ENCODE peak calls at places on chromosome 20, in four cellular contexts. R is lung, Q is IMR-90, S is Panc1. J is an unnamed sample. For H3K4me1, the result is how much of the 10 kb centered on the place peaks cover.

GRCh38 chr20:50274570-50275430 is 84.2 kb downstream of the CEBPB start:
- DNase-seq in S (no peak), Q (no peak), R (peak), J (no peak)

GRCh38 chr20:15616626-15617025 is 956.6 kb downstream of the KIF16B start:
- DNase-seq in Q (peak), R (no peak), S (no peak), J (no peak)

GRCh38 chr20:20393207-20393606 is 25.3 kb downstream of the INSM1 start:
- DNase-seq in S (no peak), Q (peak), R (no peak), J (no peak)

GRCh38 chr20:58004900-58005299 is 223.6 kb downstream of the ANKRD60 start:
- DNase-seq in S (no peak), Q (no peak), R (no peak), J (peak)

GRCh38 chr20:2032168-2032567 is 38.3 kb upstream of the PDYN start:
- DNase-seq in Q (no peak), S (no peak), R (no peak), J (no peak)

GRCh38 chr20:60340232-60340631 is 382.0 kb downstream of the CDH26 start:
- DNase-seq in S (no peak), R (no peak), Q (no peak), J (no peak)

GRCh38 chr20:23286346-23286745 is 64.2 kb upstream of the NXT1 start:
- DNase-seq in S (no peak), Q (no peak), R (no peak), J (no peak)

GRCh38 chr20:40683221-40683893 is 5.7 kb downstream of the MAFB start:
- DNase-seq in R (no peak), S (no peak), Q (no peak), J (no peak)

GRCh38 chr20:53208110-53208908 is 236.2 kb downstream of the TSHZ2 start:
- DNase-seq in Q (no peak), S (no peak), R (no peak), J (no peak)

GRCh38 chr20:8194721-8195120 is 62.7 kb downstream of the PLCB1 start:
- DNase-seq in S (no peak), R (no peak), Q (peak), J (no peak)

GRCh38 chr20:57526067-57526884 is 1.3 kb upstream of the CTCFL start:
- DNase-seq in S (no peak), Q (no peak), R (no peak), J (no peak)

GRCh38 chr20:30595698-30596097 is 661.8 kb upstream of the DEFB115 start:
- DNase-seq in Q (no peak), S (no peak), R (no peak), J (no peak)

GRCh38 chr20:48919882-48920526 is 1.5 kb upstream of the ARFGEF2 start:
- DNase-seq in S (no peak), R (no peak), Q (no peak), J (no peak)

GRCh38 chr20:54151073-54151436 is 22.7 kb downstream of the CYP24A1 start:
- DNase-seq in Q (no peak), R (no peak), S (no peak), J (no peak)

GRCh38 chr20:48350291-48350988 is 477.4 kb downstream of the PREX1 start:
- DNase-seq in Q (no peak), R (no peak), S (no peak), J (no peak)

GRCh38 chr20:36343641-36344040 is 37.5 kb downstream of the DLGAP4 start:
- DNase-seq in S (no peak), Q (no peak), R (no peak), J (no peak)

GRCh38 chr20:59010321-59010994 is 3.4 kb upstream of the CTSZ start:
- DNase-seq in R (peak), Q (no peak), S (no peak), J (no peak)

GRCh38 chr20:20849126-20849525 is 136.7 kb upstream of the RALGAPA2 start:
- DNase-seq in S (no peak), R (no peak), Q (no peak), J (no peak)

GRCh38 chr20:57244627-57245214 is 21.7 kb downstream of the BMP7 start:
- DNase-seq in R (no peak), Q (no peak), S (no peak), J (no peak)

GRCh38 chr20:20407891-20408805 is 40.2 kb downstream of the INSM1 start:
- DNase-seq in Q (peak), R (no peak), S (peak), J (no peak)

GRCh38 chr20:2402271-2402980 is 21.7 kb downstream of the TGM6 start:
- DNase-seq in R (no peak), S (no peak), Q (peak), J (no peak)

GRCh38 chr20:9981834-9982233 is 53.0 kb upstream of the ANKEF1 start:
- DNase-seq in S (no peak), R (no peak), Q (no peak), J (no peak)

GRCh38 chr20:41482647-41483552 is 116.3 kb upstream of the EMILIN3 start:
- DNase-seq in Q (peak), S (no peak), R (no peak), J (no peak)

GRCh38 chr20:58175836-58176235 is 52.6 kb downstream of the ANKRD60 start:
- DNase-seq in Q (no peak), S (no peak), R (no peak), J (no peak)

GRCh38 chr20:61599061-61599930 is 347.2 kb downstream of the CDH4 start:
- DNase-seq in S (no peak), Q (no peak), R (no peak), J (no peak)

GRCh38 chr20:47051936-47052566 is 157.4 kb downstream of the EYA2 start:
- DNase-seq in S (no peak), Q (no peak), R (no peak), J (no peak)

GRCh38 chr20:10454135-10454750 is 19.1 kb downstream of the SLX4IP start:
- DNase-seq in Q (no peak), R (no peak), S (no peak), J (no peak)

GRCh38 chr20:36465109-36466080 is 75.9 kb upstream of the MYL9 start:
- DNase-seq in Q (peak), S (peak), R (no peak), J (peak)

GRCh38 chr20:47358672-47359532 is 2.4 kb upstream of the ZMYND8 start:
- DNase-seq in Q (peak), S (peak), R (peak), J (peak)

DNA sequence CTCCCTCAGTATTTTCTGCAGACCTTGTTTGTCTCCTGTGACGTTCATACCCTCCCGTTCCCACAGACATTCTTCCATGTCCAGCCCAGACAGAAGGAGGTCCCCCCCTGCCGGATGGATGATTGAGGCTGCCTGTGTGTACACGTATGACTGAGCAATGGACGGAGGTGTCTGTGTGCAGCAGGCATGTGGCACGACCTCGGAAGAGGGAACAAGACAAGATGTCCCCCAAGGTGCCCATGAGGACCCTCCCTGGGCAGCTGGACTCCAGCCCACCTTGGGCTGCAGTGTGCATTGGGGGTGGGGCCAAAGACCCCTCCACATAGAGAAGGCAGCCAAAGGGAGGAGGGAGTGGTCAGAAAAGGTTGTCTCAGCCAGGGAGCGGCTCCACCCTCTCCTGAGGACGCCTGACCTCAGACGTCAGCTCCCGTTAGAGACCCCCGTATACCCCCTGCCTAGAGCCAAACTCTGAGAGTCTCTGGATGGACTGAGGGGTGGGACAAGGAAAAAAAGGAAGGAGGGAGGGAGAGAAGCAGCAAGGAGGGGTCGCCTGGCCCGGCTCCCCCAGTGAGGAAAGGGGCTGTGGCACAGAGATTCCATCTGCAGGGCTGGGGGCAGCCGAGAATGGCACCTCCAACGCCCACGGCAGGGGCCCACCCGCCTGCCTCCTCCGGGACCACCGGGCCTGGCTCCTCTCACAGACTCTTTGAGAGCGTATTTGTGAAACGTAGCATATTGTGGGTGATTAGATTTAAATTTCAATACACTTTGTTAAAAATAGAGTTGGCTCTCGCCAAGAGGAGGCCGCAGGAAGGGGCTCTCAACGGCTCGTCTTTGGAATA is 92.9 kb upstream of the BHLHE23 start:
- DNase-seq in Q (no peak), R (no peak), S (no peak), J (peak)
- H3K4me3 ChIP-seq in Q (no peak), R (no peak), S (no peak), J (no peak)

GRCh38 chr20:38168791-38169589 is 3.9 kb upstream of the TGM2 start:
- DNase-seq in S (no peak), R (no peak), Q (no peak), J (no peak)
- H3K4me1 ChIP-seq in S (under half), R (under half), Q (half or more), J (under half)

DNA sequence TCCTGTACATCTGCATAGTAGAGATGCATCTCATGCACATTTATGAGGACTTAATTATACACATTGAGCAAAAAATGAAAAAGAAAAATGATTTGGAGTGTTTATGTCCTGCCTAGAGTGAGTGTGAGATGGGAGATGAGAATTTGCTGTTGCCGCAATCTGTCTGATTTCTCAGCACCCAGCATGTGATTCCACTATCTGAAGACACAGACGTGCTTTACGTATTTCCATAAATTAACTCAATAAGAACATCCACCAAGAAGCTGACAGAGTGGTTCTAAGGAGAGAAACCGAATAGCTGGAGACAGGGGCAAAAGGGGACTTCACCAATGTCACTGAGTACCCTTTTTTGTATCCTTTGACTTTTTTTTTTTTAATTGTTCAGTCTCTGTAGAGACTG is 15.2 kb downstream of the EDEM2 start:
- DNase-seq in Q (no peak), R (no peak), S (no peak), J (no peak)
- H3K4me3 ChIP-seq in Q (no peak), R (no peak), S (no peak), J (no peak)

GRCh38 chr20:51511861-51512619 is 30.5 kb downstream of the NFATC2 start:
- DNase-seq in Q (no peak), S (no peak), R (no peak), J (no peak)
- H3K4me1 ChIP-seq in Q (under half), S (under half), R (under half), J (under half)

DNA sequence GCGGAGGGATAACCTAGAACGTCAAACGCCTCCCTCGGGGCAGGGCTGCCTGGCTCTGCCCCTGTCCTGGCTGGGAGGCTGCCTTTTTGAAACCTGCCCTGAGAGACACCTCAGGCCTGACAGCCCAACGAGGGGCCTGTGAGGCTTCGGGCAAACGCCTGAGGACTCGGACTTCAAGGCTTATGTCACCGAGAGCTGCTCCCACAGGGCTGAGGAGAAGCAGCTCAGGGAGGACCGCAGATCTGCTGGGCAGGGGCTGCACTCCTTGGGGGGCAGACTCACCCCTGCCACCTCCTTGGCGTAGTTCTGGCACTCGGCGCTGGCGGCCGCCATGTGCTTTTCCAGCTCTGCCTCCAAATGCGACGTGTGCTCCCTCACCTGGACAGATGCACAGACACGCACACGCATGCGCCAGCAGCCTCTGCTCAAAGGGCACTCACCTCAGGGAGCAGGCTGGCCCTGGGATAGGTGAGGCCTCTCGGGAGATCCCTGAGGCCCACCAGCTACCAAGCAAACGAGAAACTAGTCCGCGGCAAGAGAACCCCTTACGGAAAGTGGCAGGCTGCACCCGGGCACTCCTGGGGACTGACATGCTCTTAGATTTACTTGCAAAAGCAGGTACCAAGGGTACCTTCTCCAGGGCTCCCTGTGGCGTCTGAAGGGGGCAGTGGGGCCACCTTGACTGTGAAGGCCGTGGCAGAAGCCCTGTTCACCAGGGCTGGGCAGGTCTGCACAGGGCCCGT is 49.6 kb downstream of the DSTN start:
- DNase-seq in R (no peak), Q (no peak), S (no peak), J (peak)
- H3K4me3 ChIP-seq in R (no peak), Q (no peak), S (no peak), J (no peak)

DNA sequence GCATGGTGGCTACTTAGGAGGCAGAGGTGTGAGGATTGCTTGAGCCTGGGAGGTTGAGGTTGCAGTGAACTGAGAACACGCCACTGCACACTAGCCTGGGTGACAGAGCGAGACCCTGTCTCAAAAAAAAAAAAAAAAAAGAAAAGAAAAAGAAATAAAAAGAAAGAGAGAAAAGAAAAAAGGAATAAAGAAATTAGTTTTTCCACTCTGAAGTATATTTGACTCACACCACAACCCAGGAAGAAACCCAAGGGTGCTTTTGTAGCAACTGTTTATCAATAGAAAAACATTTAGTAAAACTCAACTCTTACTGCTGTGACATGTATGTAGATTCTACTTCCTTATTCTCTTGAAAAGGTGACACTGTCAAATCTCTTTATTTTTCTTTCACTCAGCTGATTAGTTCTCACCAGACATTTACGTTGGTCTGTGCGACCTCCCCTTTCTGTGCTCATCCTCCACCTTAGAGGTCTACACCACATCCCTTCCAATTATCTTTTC is 100.0 kb upstream of the SHLD1 start:
- DNase-seq in Q (no peak), S (no peak), R (no peak), J (no peak)
- H3K4me1 ChIP-seq in Q (under half), S (under half), R (under half), J (under half)

DNA sequence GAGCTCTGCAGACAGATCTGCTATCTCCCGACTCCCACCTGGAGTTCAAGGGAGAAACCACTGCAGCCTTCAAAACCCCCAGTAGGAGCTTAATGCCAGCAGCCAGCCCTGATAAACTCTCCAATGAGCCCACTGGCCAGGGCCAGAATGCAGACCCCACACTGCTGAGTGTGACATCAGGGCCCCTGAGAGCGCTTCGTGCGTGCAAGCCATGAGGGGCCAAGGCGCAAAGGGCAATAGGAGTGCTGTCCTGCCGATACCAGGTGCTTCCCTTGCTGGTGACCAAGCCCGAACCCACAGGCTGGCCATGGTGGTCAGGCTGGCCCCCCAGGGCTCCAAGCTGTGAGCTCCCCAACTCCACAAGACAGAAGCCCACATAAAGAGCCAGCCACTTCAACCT is 33.2 kb upstream of the CST7 start:
- DNase-seq in S (no peak), Q (no peak), R (peak), J (peak)
- H3K4me3 ChIP-seq in S (no peak), Q (no peak), R (no peak), J (no peak)